ENCODE peak calls at places on chromosomes 7 and 10, in four cellular contexts. One of them, this sample, is unnamed. For H3K9me3, the result is how much of the 10 kb centered on the place peaks cover.

GRCh38 chr7:85737426-85737825 is 550.6 kb upstream of the SEMA3D start:
- DNase-seq in heart right ventricle: no peak
- DNase-seq in lower lobe of right lung: no peak
- DNase-seq in PC-9: no peak
- DNase-seq in this sample: no peak

GRCh38 chr10:23538968-23539367 is 100.1 kb downstream of the OTUD1 start:
- DNase-seq in heart right ventricle: no peak
- DNase-seq in lower lobe of right lung: no peak
- DNase-seq in PC-9: no peak
- DNase-seq in this sample: no peak

GRCh38 chr10:6647811-6648526 is 67.9 kb upstream of the PRKCQ start:
- DNase-seq in heart right ventricle: peak
- DNase-seq in lower lobe of right lung: peak
- DNase-seq in PC-9: no peak
- DNase-seq in this sample: peak

GRCh38 chr10:110493832-110494426 is 3.8 kb upstream of the DUSP5 start:
- DNase-seq in heart right ventricle: no peak
- DNase-seq in lower lobe of right lung: no peak
- DNase-seq in PC-9: no peak
- DNase-seq in this sample: peak

GRCh38 chr10:100774223-100774622 is 28.8 kb downstream of the PAX2 start:
- DNase-seq in heart right ventricle: no peak
- DNase-seq in lower lobe of right lung: no peak
- DNase-seq in PC-9: no peak
- DNase-seq in this sample: no peak

GRCh38 chr7:116683786-116684185 is 11.8 kb downstream of the MET start:
- DNase-seq in heart right ventricle: no peak
- DNase-seq in lower lobe of right lung: no peak
- DNase-seq in PC-9: no peak
- DNase-seq in this sample: no peak

GRCh38 chr10:29470355-29470705 is 164.4 kb downstream of the SVIL start:
- DNase-seq in heart right ventricle: no peak
- DNase-seq in lower lobe of right lung: no peak
- DNase-seq in PC-9: no peak
- DNase-seq in this sample: peak

GRCh38 chr7:18405731-18406130 is 89.8 kb upstream of the HDAC9 start:
- DNase-seq in heart right ventricle: no peak
- DNase-seq in lower lobe of right lung: no peak
- DNase-seq in PC-9: no peak
- DNase-seq in this sample: no peak

GRCh38 chr10:131547129-131547799 is 235.7 kb upstream of the TCERG1L start:
- DNase-seq in heart right ventricle: no peak
- DNase-seq in lower lobe of right lung: no peak
- DNase-seq in PC-9: no peak
- DNase-seq in this sample: no peak

GRCh38 chr10:13787015-13787421 is 200.3 kb downstream of the PRPF18 start:
- DNase-seq in heart right ventricle: peak
- DNase-seq in lower lobe of right lung: no peak
- DNase-seq in PC-9: no peak
- DNase-seq in this sample: no peak

GRCh38 chr10:90028312-90028711 is 326.9 kb downstream of the KIF20B start:
- DNase-seq in heart right ventricle: no peak
- DNase-seq in lower lobe of right lung: no peak
- DNase-seq in PC-9: no peak
- DNase-seq in this sample: no peak

GRCh38 chr7:42429339-42429738 is 192.3 kb upstream of the GLI3 start:
- DNase-seq in heart right ventricle: no peak
- DNase-seq in lower lobe of right lung: no peak
- DNase-seq in PC-9: no peak
- DNase-seq in this sample: no peak

GRCh38 chr7:111650456-111650999 is 88.2 kb upstream of the IMMP2L start:
- DNase-seq in heart right ventricle: no peak
- DNase-seq in lower lobe of right lung: no peak
- DNase-seq in PC-9: no peak
- DNase-seq in this sample: no peak

GRCh38 chr10:48557511-48558123 is 47.3 kb downstream of the ARHGAP22 start:
- DNase-seq in heart right ventricle: no peak
- DNase-seq in lower lobe of right lung: no peak
- DNase-seq in PC-9: no peak
- DNase-seq in this sample: peak

GRCh38 chr7:16650266-16650665 is 4.3 kb downstream of the BZW2 start:
- DNase-seq in heart right ventricle: no peak
- DNase-seq in lower lobe of right lung: no peak
- DNase-seq in PC-9: no peak
- DNase-seq in this sample: no peak

GRCh38 chr7:129824291-129825004 is 128.3 kb downstream of the UBE2H start:
- DNase-seq in heart right ventricle: no peak
- DNase-seq in lower lobe of right lung: no peak
- DNase-seq in PC-9: no peak
- DNase-seq in this sample: peak

GRCh38 chr10:74544106-74544505 is 282.3 kb upstream of the KAT6B start:
- DNase-seq in heart right ventricle: no peak
- DNase-seq in lower lobe of right lung: no peak
- DNase-seq in PC-9: no peak
- DNase-seq in this sample: no peak

GRCh38 chr10:117609095-117609821 is 66.7 kb downstream of the EMX2 start:
- DNase-seq in heart right ventricle: peak
- DNase-seq in lower lobe of right lung: peak
- DNase-seq in PC-9: peak
- DNase-seq in this sample: no peak

GRCh38 chr7:50662059-50662689 is 97.0 kb upstream of the DDC start:
- DNase-seq in heart right ventricle: no peak
- DNase-seq in lower lobe of right lung: no peak
- DNase-seq in PC-9: no peak
- DNase-seq in this sample: peak

GRCh38 chr7:76108540-76109233 is 60.8 kb downstream of the MDH2 start:
- DNase-seq in heart right ventricle: peak
- DNase-seq in lower lobe of right lung: peak
- DNase-seq in PC-9: no peak
- DNase-seq in this sample: no peak

DNA sequence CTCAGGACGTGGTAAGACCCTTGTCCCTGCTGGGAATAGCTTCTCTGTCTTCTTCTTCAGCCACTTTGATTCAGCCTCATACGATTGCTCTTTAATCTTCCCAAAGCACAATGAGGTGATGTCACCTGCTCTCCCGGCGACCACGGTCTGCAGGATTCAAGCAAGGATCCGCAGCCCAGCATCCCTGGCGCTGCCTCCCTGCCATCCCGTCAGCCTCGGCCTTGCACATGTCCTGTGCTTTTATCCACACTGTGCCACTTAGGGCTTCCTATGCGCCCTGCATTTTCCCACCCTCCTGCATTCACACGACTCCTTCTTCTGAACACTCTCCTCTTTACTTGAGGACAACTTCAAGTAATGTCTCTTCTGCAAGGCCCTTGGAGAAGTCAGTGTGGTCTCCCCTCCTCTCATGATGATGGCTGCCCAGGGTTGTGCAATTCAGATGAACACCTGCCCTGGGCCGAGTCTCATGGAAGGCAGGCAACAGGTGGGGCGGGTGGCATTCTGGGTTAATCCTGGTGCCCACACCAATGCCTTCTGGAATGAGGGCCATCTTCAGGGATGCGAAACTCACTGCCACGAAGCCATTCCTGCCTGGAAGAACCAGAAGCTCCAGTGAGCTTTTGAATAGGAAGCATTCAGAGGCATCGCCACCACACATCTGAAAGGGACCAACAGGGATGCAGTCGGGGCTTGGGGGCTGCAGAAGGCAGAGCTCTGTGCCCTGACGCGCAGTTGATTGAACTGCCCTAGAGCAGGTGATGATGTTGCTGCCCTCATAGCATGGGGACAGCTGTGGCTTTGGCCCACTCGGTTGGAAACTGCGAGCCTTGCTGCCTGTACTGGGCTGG is 287.5 kb downstream of the GLRX3 start:
- DNase-seq in heart right ventricle: no peak
- DNase-seq in lower lobe of right lung: no peak
- DNase-seq in PC-9: no peak
- DNase-seq in this sample: peak
- H3K9me3 ChIP-seq in heart right ventricle: under half
- H3K9me3 ChIP-seq in lower lobe of right lung: under half
- H3K9me3 ChIP-seq in PC-9: under half
- H3K9me3 ChIP-seq in this sample: under half

DNA sequence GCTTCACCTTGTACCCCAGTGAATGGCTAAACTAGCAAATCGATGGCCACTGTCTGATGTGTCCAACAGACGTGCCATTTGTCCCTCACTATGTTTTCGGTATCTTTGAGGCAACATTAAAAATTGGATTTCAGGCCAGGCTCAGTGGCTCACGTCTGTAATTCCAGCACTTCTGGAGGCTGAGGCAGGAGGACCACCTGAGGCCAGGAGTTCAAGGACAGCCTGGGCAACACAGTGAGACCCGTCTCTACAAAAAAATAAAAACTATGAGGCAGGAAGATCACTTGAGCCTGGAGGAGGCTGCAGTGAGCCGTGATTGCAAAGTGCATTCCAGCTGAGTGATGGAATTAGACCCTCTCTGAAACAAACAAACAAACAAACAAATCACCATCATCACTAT is 8.0 kb downstream of the FAM200A start:
- DNase-seq in heart right ventricle: no peak
- DNase-seq in lower lobe of right lung: no peak
- DNase-seq in PC-9: no peak
- DNase-seq in this sample: no peak
- H3K9me3 ChIP-seq in heart right ventricle: half or more
- H3K9me3 ChIP-seq in lower lobe of right lung: under half
- H3K9me3 ChIP-seq in PC-9: under half
- H3K9me3 ChIP-seq in this sample: under half

GRCh38 chr7:158246960-158247673 is 340.5 kb downstream of the PTPRN2 start:
- DNase-seq in heart right ventricle: no peak
- DNase-seq in lower lobe of right lung: no peak
- DNase-seq in PC-9: no peak
- DNase-seq in this sample: peak
- H3K9me3 ChIP-seq in heart right ventricle: under half
- H3K9me3 ChIP-seq in lower lobe of right lung: under half
- H3K9me3 ChIP-seq in PC-9: under half
- H3K9me3 ChIP-seq in this sample: half or more

DNA sequence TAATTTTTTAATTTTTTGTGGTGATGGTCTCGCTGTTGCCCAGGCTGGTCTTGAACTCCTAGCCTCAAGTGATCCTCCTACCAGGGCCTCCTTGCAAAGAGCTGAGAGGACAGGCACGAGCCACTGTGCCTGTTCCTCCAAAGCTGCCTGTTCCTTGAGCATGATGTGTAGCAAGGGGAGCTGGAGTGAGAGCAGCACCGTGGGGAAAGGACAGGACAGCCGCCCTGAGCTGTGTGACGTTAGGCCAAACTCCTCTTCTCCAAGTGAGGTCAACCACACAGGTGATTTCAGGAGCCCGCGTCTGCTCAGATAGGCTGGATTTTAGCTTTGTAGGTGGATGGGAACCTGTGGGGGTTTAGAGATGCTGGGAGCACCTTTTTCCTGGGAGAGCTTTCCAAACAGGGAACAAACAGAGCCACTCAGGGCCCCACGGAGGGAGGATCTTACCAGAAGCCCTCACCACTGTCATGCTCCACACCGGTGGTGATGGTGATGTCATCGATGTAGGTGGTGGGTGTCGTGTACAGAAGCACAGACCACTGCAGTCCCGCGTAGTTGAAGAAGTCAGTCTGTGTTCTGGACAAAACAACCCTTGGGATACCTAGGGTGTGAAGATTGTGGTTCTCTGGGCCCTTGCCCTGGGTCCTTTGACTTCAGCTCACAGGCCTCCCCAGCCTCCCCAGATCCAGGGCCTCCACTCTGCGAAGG is 44.8 kb upstream of the ZNF479 start:
- DNase-seq in heart right ventricle: no peak
- DNase-seq in lower lobe of right lung: no peak
- DNase-seq in PC-9: no peak
- DNase-seq in this sample: no peak
- H3K9me3 ChIP-seq in heart right ventricle: under half
- H3K9me3 ChIP-seq in lower lobe of right lung: under half
- H3K9me3 ChIP-seq in PC-9: under half
- H3K9me3 ChIP-seq in this sample: under half